ENCODE peak calls at places on chromosomes 5 and 9, in five cellular contexts. M is upper lobe of right lung, W is endodermal cell, I is right cardiac atrium, Y is mucosa of descending colon. Z is an unnamed sample.

GRCh38 chr5:73028991-73029540 is 73.2 kb downstream of the FCHO2 start:
- DNase-seq in Y (no peak), I (no peak), M (no peak), W (no peak), Z (no peak)

GRCh38 chr9:27094640-27095039 is 14.4 kb upstream of the TEK start:
- DNase-seq in I (no peak), W (no peak), M (no peak), Y (no peak), Z (peak; percentile 91)

GRCh38 chr5:43602456-43602817 is 543 bp upstream of the NNT start:
- DNase-seq in M (no peak), I (peak; percentile 28), Y (peak; percentile 36), W (no peak), Z (peak; percentile 40)

GRCh38 chr9:129835128-129835859 is at the start of the genes C9orf78 and USP20:
- DNase-seq in I (peak; percentile 96), Y (peak; percentile 99), W (peak; percentile 98), M (peak; percentile 99), Z (peak; percentile 84)

GRCh38 chr9:132609184-132609583 is 26.8 kb downstream of the BARHL1 start:
- DNase-seq in I (no peak), M (no peak), Y (no peak), W (peak; percentile 70), Z (no peak)

GRCh38 chr9:76136986-76137385 is 246.5 kb downstream of the PCSK5 start:
- DNase-seq in W (no peak), M (no peak), Y (no peak), I (no peak), Z (peak; percentile 75)

GRCh38 chr9:30519756-30520155 is 1864.7 kb upstream of the ACO1 start:
- DNase-seq in I (no peak), M (no peak), Y (no peak), W (no peak), Z (peak; percentile 63)

GRCh38 chr9:131543141-131543540 is 2.2 kb upstream of the PRRT1B start:
- DNase-seq in M (no peak), Y (no peak), W (no peak), I (no peak), Z (no peak)

GRCh38 chr9:35553670-35554543 is 51.2 kb upstream of the TESK1 start:
- DNase-seq in W (peak; percentile 86), Y (no peak), M (no peak), I (peak; percentile 75), Z (peak; percentile 62)

GRCh38 chr5:16588434-16589214 is 28.2 kb downstream of the RETREG1 start:
- DNase-seq in M (no peak), W (no peak), I (no peak), Y (no peak), Z (no peak)

GRCh38 chr5:89071941-89072331 is 189.0 kb upstream of the MEF2C start:
- DNase-seq in I (no peak), Y (no peak), W (no peak), M (no peak), Z (no peak)

GRCh38 chr9:112233769-112234168 is 58.7 kb upstream of the SUSD1 start:
- DNase-seq in Y (no peak), I (peak; percentile 22), W (no peak), M (no peak), Z (peak; percentile 64)

GRCh38 chr9:103798620-103799019 is 295.5 kb upstream of the SMC2 start:
- DNase-seq in Y (no peak), I (no peak), M (no peak), W (no peak), Z (peak; percentile 88)

GRCh38 chr5:142537938-142538337 is 148.0 kb downstream of the FGF1 start:
- DNase-seq in I (no peak), Y (no peak), M (no peak), W (no peak), Z (peak; percentile 65)

GRCh38 chr5:119171686-119172085 is 100.8 kb downstream of the DMXL1 start:
- DNase-seq in M (no peak), Y (no peak), I (no peak), W (no peak), Z (no peak)

GRCh38 chr5:124816381-124816780 is 69.9 kb upstream of the ZNF608 start:
- DNase-seq in I (no peak), M (no peak), Y (no peak), W (no peak), Z (no peak)

GRCh38 chr5:125679522-125679921 is 743.7 kb upstream of the GRAMD2B start:
- DNase-seq in M (no peak), I (no peak), W (no peak), Y (no peak), Z (no peak)

GRCh38 chr9:5799314-5799713 is 33.6 kb downstream of the ERMP1 start:
- DNase-seq in W (no peak), M (no peak), Y (no peak), I (no peak), Z (peak; percentile 53)

GRCh38 chr5:142861011-142861410 is 90.8 kb downstream of the ARHGAP26 start:
- DNase-seq in I (no peak), Y (no peak), M (no peak), W (no peak), Z (no peak)

GRCh38 chr5:95644351-95645042 is 2.1 kb upstream of the RFESD start:
- DNase-seq in W (peak; percentile 82), Y (no peak), M (no peak), I (no peak), Z (peak; percentile 52)

GRCh38 chr5:59037041-59037440 is 454.2 kb downstream of the RAB3C start:
- DNase-seq in M (no peak), Y (no peak), I (no peak), W (no peak), Z (no peak)

GRCh38 chr5:59036274-59036961 is 453.5 kb downstream of the RAB3C start:
- DNase-seq in M (no peak), I (peak; percentile 41), Y (no peak), W (no peak), Z (peak; percentile 98)

GRCh38 chr5:59034498-59035186 is 451.8 kb downstream of the RAB3C start:
- DNase-seq in W (no peak), M (no peak), Y (no peak), I (no peak), Z (peak; percentile 47)

GRCh38 chr5:59037453-59038168 is 454.7 kb downstream of the RAB3C start:
- DNase-seq in I (no peak), M (no peak), W (no peak), Y (no peak), Z (no peak)

GRCh38 chr5:59035681-59036080 is 452.8 kb downstream of the RAB3C start:
- DNase-seq in Y (no peak), I (no peak), M (no peak), W (no peak), Z (no peak)
- H3K4me3 ChIP-seq in Y (no peak overlapping the region), I (peak overlapping the region; percentile 26), M (peak overlapping the region; percentile 78), W (no peak overlapping the region), Z (no peak overlapping the region)

DNA sequence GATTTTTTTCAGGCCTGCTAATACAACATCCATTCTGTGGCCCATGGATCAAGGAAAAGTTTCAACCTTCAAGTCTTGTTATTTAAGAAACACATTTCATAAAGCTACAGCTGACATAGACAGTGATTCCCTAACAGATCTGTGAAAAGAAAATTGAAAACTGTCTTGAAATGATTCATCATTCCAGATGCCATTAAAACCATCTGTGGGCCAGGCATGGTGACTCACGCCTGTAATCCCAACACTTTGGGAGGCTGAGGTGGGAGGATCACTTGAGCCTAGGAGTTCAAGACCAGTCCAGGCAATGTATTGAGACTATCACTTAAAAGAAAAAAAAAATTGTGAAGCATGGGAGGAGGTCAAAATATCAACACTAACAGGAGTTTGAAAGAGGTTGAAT is 6.0 kb downstream of the RAPGEF6 start:
- DNase-seq in M (no peak), W (no peak), Y (no peak), I (no peak), Z (peak; percentile 48)
- H3K4me3 ChIP-seq in M (no peak overlapping the region), W (no peak overlapping the region), Y (no peak overlapping the region), I (no peak overlapping the region), Z (no peak overlapping the region)

DNA sequence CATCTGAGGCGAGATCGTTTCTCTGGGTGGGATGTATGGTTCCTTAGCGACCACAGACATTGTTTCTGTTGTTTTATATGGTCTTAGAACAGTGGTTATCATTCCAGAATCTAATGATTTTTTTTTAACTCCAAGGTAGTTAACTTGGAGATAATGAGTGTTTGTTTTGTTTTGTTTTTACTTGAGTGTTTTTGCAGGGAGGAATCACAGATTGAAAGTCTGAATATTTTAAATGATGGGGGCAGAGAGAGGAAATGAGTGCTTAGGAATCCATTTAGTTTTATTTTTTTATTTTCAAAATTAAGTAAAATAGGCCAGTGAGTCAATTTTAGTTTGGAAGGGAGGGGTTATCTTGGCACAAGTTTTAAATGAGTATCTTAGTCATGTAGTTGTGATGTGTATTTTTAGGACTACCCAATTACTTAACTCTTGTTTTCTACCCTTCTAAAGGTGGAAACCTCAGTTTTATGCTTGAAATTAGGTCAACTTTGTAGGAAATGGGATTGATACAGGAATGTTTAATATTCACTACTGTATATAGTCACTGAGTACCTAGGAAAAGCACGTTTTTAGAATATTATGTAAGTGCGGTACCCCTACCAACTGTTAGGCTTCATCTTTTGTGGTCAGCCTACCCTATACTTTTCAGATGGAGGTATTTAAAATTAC is 2.0 kb downstream of the UBE2R2 start:
- DNase-seq in Y (no peak), I (no peak), W (no peak), M (no peak), Z (peak; percentile 65)
- H3K4me3 ChIP-seq in Y (peak overlapping the region; percentile 22), I (peak overlapping the region; percentile 99), W (peak overlapping the region; percentile 100), M (peak overlapping the region; percentile 84), Z (peak overlapping the region; percentile 86)

GRCh38 chr5:128966375-128966774 is 1.1 kb downstream of the SLC27A6 start:
- DNase-seq in Y (no peak), M (no peak), I (peak; percentile 8), W (peak; percentile 68), Z (no peak)
- H3K4me3 ChIP-seq in Y (no peak overlapping the region), M (no peak overlapping the region), I (peak overlapping the region; percentile 64), W (no peak overlapping the region), Z (no peak overlapping the region)

GRCh38 chr5:96734871-96735325 is 72.7 kb downstream of the CAST start:
- DNase-seq in I (no peak), W (no peak), M (no peak), Y (no peak), Z (peak; percentile 84)
- H3K4me3 ChIP-seq in I (no peak overlapping the region), W (no peak overlapping the region), M (no peak overlapping the region), Y (no peak overlapping the region), Z (no peak overlapping the region)

GRCh38 chr9:107054146-107054545 is 191.2 kb downstream of the ZNF462 start:
- DNase-seq in W (no peak), M (no peak), I (no peak), Y (no peak), Z (no peak)

GRCh38 chr9:107049046-107049824 is 186.3 kb downstream of the ZNF462 start:
- DNase-seq in I (no peak), M (no peak), W (peak; percentile 74), Y (no peak), Z (no peak)

GRCh38 chr9:107049825-107050184 is 186.8 kb downstream of the ZNF462 start:
- DNase-seq in W (peak; percentile 71), Y (no peak), M (no peak), I (no peak), Z (no peak)

GRCh38 chr9:107046692-107047091 is 183.7 kb downstream of the ZNF462 start:
- DNase-seq in Y (no peak), W (no peak), I (no peak), M (no peak), Z (no peak)

GRCh38 chr9:107051392-107051791 is 188.4 kb downstream of the ZNF462 start:
- DNase-seq in W (no peak), I (no peak), Y (no peak), M (no peak), Z (no peak)
- H3K4me3 ChIP-seq in W (no peak overlapping the region), I (no peak overlapping the region), Y (no peak overlapping the region), M (no peak overlapping the region), Z (no peak overlapping the region)